ENCODE peak calls at places on chromosome 3, in nine cellular contexts. W is suprapubic skin, A is cardiac fibroblast, E is thoracic aorta, F is foreskin fibroblast, X is WTC11, M is AG04449, J is GM12865, P is transverse colon. H is an unnamed sample.

GRCh38 chr3:102332205-102332604 is 102.6 kb upstream of the ZPLD1 start:
- DNase-seq in J (no peak), X (no peak), F (peak), M (no peak), P (no peak), W (no peak), A (no peak), E (no peak), H (no peak)

GRCh38 chr3:81876826-81877225 is 115.4 kb upstream of the GBE1 start:
- DNase-seq in P (no peak), A (no peak), F (no peak), W (no peak), J (no peak), M (no peak), E (no peak), X (no peak), H (no peak)

GRCh38 chr3:159672728-159673471 is 315.7 kb upstream of the IL12A start:
- DNase-seq in W (no peak), A (no peak), X (no peak), E (no peak), F (peak), P (no peak), M (no peak), J (peak), H (no peak)

GRCh38 chr3:7367968-7368367 is 507.1 kb downstream of the GRM7 start:
- DNase-seq in P (no peak), W (no peak), A (no peak), F (no peak), J (no peak), E (no peak), M (no peak), X (no peak), H (no peak)

GRCh38 chr3:122391674-122392446 is 7.9 kb downstream of the FAM162A start:
- DNase-seq in A (no peak), E (no peak), J (no peak), P (no peak), M (no peak), W (no peak), F (peak), X (no peak), H (no peak)

GRCh38 chr3:169324454-169324789 is 339.1 kb downstream of the MECOM start:
- DNase-seq in W (no peak), F (no peak), X (no peak), M (no peak), P (no peak), A (no peak), E (no peak), J (no peak), H (no peak)

GRCh38 chr3:187565701-187566100 is 104.5 kb downstream of the SST start:
- DNase-seq in E (no peak), W (no peak), P (no peak), F (no peak), X (no peak), A (no peak), M (no peak), J (no peak), H (no peak)

GRCh38 chr3:179347108-179347382 is 464 bp upstream of the MFN1 start:
- DNase-seq in M (no peak), P (no peak), F (no peak), A (no peak), E (no peak), W (no peak), J (no peak), X (no peak), H (no peak)

GRCh38 chr3:63824309-63824708 is 5.2 kb downstream of the C3orf49 start:
- DNase-seq in J (no peak), X (no peak), E (no peak), F (peak), A (no peak), P (no peak), W (no peak), M (peak), H (no peak)

GRCh38 chr3:126889276-126890201 is 93.4 kb upstream of the PLXNA1 start:
- DNase-seq in A (no peak), W (no peak), P (no peak), J (no peak), E (no peak), F (no peak), X (no peak), M (no peak), H (no peak)

GRCh38 chr3:119084371-119085069 is 49.9 kb upstream of the IGSF11 start:
- DNase-seq in W (no peak), E (no peak), P (no peak), A (no peak), M (no peak), F (no peak), X (no peak), J (no peak), H (no peak)

GRCh38 chr3:14246414-14246813 is 67.8 kb downstream of the LSM3 start:
- DNase-seq in A (no peak), W (no peak), M (no peak), X (no peak), F (no peak), P (no peak), E (no peak), J (no peak), H (no peak)

GRCh38 chr3:30503431-30503830 is 103.0 kb upstream of the TGFBR2 start:
- DNase-seq in A (no peak), W (no peak), P (no peak), X (no peak), F (no peak), M (no peak), E (no peak), J (no peak), H (no peak)

GRCh38 chr3:179666436-179667035 is 13.7 kb downstream of the USP13 start:
- DNase-seq in M (no peak), X (peak), F (peak), W (no peak), P (no peak), A (peak), J (no peak), E (no peak), H (no peak)

GRCh38 chr3:355622-356021 is 159.1 kb downstream of the CHL1 start:
- DNase-seq in F (no peak), J (peak), M (no peak), E (no peak), W (no peak), A (peak), P (peak), X (no peak), H (no peak)

DNA sequence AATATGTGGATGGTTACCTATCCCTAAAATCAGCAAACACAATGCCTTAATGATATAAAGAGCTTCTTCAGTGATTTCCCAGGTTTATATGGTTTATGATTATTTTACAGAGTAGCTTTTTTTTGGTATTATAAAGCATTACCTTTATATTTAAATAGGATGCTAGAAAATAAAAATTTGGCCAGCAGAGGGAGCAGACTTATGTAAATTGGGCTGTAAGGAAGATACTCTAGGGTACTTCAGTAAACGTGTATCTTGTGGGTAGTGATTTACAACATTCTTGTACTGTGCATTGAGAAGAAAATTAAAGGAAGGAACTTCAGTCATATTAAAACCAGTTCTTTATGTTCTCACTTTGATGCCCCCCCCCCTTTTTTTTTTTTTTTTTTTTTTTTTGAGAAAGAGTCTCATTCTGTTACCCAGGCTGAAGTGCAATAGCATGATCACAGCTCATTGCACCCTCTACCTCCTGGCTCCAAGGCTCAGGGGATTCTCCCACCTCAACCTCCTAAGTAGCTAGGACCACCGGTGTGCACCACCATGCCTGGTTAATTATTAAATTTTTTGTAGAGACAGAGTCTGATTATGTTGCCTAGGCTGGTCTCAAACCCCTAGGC is 167.9 kb downstream of the BBX start:
- DNase-seq in P (no peak), E (no peak), A (peak), J (peak), W (no peak), F (peak), M (no peak), X (no peak), H (no peak)
- TF ChIP-seq CTCF in P (peak), E (peak), A (peak), J (peak), W (peak), F (peak), M (peak), X (peak), H (peak)

GRCh38 chr3:22886394-22886793 is 316.7 kb upstream of the UBE2E2 start:
- DNase-seq in E (no peak), W (no peak), M (no peak), A (no peak), P (no peak), X (no peak), J (no peak), F (peak), H (no peak)

GRCh38 chr3:22885039-22885438 is 318.1 kb upstream of the UBE2E2 start:
- DNase-seq in X (no peak), F (no peak), M (no peak), P (no peak), J (no peak), A (no peak), W (no peak), E (no peak), H (no peak)

GRCh38 chr3:22885574-22886348 is 317.4 kb upstream of the UBE2E2 start:
- DNase-seq in A (no peak), W (no peak), E (no peak), F (no peak), M (no peak), J (no peak), P (no peak), X (no peak), H (no peak)

GRCh38 chr3:22893001-22893400 is 310.1 kb upstream of the UBE2E2 start:
- DNase-seq in W (no peak), A (no peak), E (no peak), P (no peak), F (peak), X (no peak), M (no peak), J (no peak), H (no peak)

GRCh38 chr3:22887664-22888291 is 315.3 kb upstream of the UBE2E2 start:
- DNase-seq in M (no peak), J (peak), W (no peak), P (peak), F (peak), X (peak), A (peak), E (no peak), H (peak)
- TF ChIP-seq CTCF in M (no peak), J (peak), W (peak), P (peak), F (peak), X (peak), A (peak), E (no peak), H (peak)

GRCh38 chr3:158072790-158073189 is 33.4 kb downstream of the SHOX2 start:
- DNase-seq in X (no peak), E (no peak), A (no peak), J (no peak), W (no peak), P (no peak), M (no peak), F (no peak), H (no peak)
- TF ChIP-seq CTCF in X (no peak), E (no peak), A (no peak), J (no peak), W (no peak), P (no peak), M (no peak), F (no peak), H (no peak)

DNA sequence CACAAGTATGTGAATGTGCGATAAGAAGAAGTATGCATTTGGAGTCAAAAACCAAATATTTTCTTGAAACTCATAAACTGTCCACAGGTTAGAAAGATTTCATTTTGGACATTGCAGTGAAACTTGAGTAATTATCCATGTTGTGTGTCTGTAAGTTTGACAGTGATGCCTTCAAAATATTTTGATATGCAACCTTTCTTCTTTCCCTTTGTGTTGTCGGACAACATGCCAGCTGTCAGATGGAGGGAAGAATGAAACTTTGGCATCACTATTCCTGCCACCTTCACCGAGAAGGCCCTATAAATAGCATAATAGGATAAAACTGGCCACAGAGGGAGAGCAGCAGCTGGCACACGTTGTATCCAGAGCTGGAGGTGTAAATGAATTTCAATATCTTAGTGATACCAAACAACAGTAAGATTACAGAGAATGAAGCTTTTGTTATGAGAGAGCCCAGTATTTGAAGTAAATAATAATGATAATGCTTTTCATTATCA is 436.7 kb upstream of the CFAP20DC start:
- DNase-seq in A (no peak), J (no peak), X (no peak), W (no peak), P (no peak), M (no peak), E (no peak), F (no peak), H (no peak)
- TF ChIP-seq CTCF in A (no peak), J (no peak), X (no peak), W (no peak), P (no peak), M (no peak), E (no peak), F (no peak), H (no peak)

H was measured in endothelial cell.